ENCODE peak calls at places on chromosome 1, in four cellular contexts. U is A549, O is GM12878, V is HepG2. A is an unnamed sample.

GRCh38 chr1:167671727-167672511 is 41.9 kb downstream of the RCSD1 start:
- DNase-seq in U (no peak), O (no peak), V (no peak), A (no peak)

GRCh38 chr1:247047260-247047659 is 31.4 kb downstream of the ZNF670 start:
- DNase-seq in U (no peak), O (no peak), V (no peak), A (no peak)

GRCh38 chr1:28973850-28974841 is 59.8 kb downstream of the EPB41 start:
- DNase-seq in V (no peak), O (no peak), U (no peak), A (no peak)

GRCh38 chr1:202287196-202287595 is 54.5 kb downstream of the UBE2T start:
- DNase-seq in V (no peak), O (no peak), U (no peak), A (no peak)

GRCh38 chr1:82160036-82160435 is 359.3 kb downstream of the ADGRL2 start:
- DNase-seq in O (no peak), U (peak), V (no peak), A (no peak)

GRCh38 chr1:19179597-19180271 is 30.3 kb downstream of the UBR4 start:
- DNase-seq in U (peak), O (no peak), V (peak), A (peak)

GRCh38 chr1:220363196-220363831 is 91.1 kb upstream of the RAB3GAP2 start:
- DNase-seq in V (no peak), U (no peak), O (no peak), A (no peak)

GRCh38 chr1:23224721-23225648 is 7.7 kb upstream of the HTR1D start:
- DNase-seq in U (no peak), V (no peak), O (no peak), A (no peak)

GRCh38 chr1:67755619-67756018 is 70.6 kb downstream of the GADD45A start:
- DNase-seq in V (no peak), U (no peak), O (no peak), A (no peak)

GRCh38 chr1:243605604-243606003 is 244.4 kb downstream of the AKT3 start:
- DNase-seq in V (no peak), O (no peak), U (no peak), A (no peak)

GRCh38 chr1:232045571-232045970 is 419.0 kb downstream of the DISC1 start:
- DNase-seq in U (no peak), O (no peak), V (no peak), A (no peak)

GRCh38 chr1:18581420-18581880 is 49.2 kb upstream of the PAX7 start:
- DNase-seq in V (no peak), U (peak), O (no peak), A (peak)

GRCh38 chr1:244989813-244990212 is 125.5 kb upstream of the HNRNPU start:
- DNase-seq in U (peak), V (no peak), O (no peak), A (no peak)

GRCh38 chr1:164725401-164725800 is 166.4 kb downstream of the PBX1 start:
- DNase-seq in V (no peak), O (no peak), U (no peak), A (no peak)

GRCh38 chr1:90391116-90391515 is 326.0 kb downstream of the BARHL2 start:
- DNase-seq in V (no peak), U (no peak), O (no peak), A (no peak)

GRCh38 chr1:1275836-1276235 is 2.2 kb upstream of the UBE2J2 start:
- DNase-seq in U (no peak), V (no peak), O (no peak), A (no peak)

GRCh38 chr1:185479781-185480180 is 162.7 kb upstream of the IVNS1ABP start:
- DNase-seq in O (no peak), V (no peak), U (no peak), A (no peak)

GRCh38 chr1:184811439-184812111 is 56.9 kb upstream of the EDEM3 start:
- DNase-seq in U (no peak), V (no peak), O (no peak), A (no peak)

GRCh38 chr1:62452951-62453350 is 16.1 kb downstream of the USP1 start:
- DNase-seq in O (no peak), V (no peak), U (no peak), A (no peak)

GRCh38 chr1:38064232-38064903 is 17.8 kb upstream of the POU3F1 start:
- DNase-seq in O (no peak), V (no peak), U (no peak), A (peak)

GRCh38 chr1:38284953-38285352 is 238.4 kb upstream of the POU3F1 start:
- DNase-seq in V (no peak), O (no peak), U (no peak), A (no peak)

GRCh38 chr1:99978218-99978617 is 8.4 kb downstream of the SLC35A3 start:
- DNase-seq in V (no peak), U (no peak), O (no peak), A (no peak)

GRCh38 chr1:216686860-216687545 is 36.2 kb downstream of the ESRRG start:
- DNase-seq in O (no peak), V (no peak), U (no peak), A (no peak)

GRCh38 chr1:97412155-97412554 is 508.7 kb downstream of the DPYD start:
- DNase-seq in O (no peak), V (no peak), U (no peak), A (no peak)

GRCh38 chr1:54742262-54742661 is 22.1 kb downstream of the PARS2 start:
- DNase-seq in V (no peak), U (no peak), O (no peak), A (no peak)

GRCh38 chr1:39021431-39021830 is 4.7 kb upstream of the NDUFS5 start:
- DNase-seq in V (no peak), O (no peak), U (no peak), A (no peak)

GRCh38 chr1:65535981-65536380 is 115.5 kb downstream of the LEPR start:
- DNase-seq in V (no peak), U (no peak), O (no peak), A (no peak)

GRCh38 chr1:109201123-109201703 is 12.5 kb upstream of the SARS1 start:
- DNase-seq in V (peak), U (peak), O (no peak), A (peak)

GRCh38 chr1:227891223-227891954 is 56.3 kb downstream of the WNT9A start:
- DNase-seq in U (no peak), V (no peak), O (no peak), A (no peak)

GRCh38 chr1:158043232-158043631 is 49.8 kb downstream of the KIRREL1 start:
- DNase-seq in U (no peak), O (no peak), V (no peak), A (no peak)

GRCh38 chr1:2300851-2301606 is 72.9 kb downstream of the SKI start:
- DNase-seq in V (no peak), O (peak), U (no peak), A (no peak)

GRCh38 chr1:28392027-28392652 is 22.6 kb downstream of the PHACTR4 start:
- DNase-seq in U (peak), O (no peak), V (no peak), A (no peak)

GRCh38 chr1:51750218-51750617 is 128.3 kb downstream of the NRDC start:
- DNase-seq in V (no peak), O (no peak), U (no peak), A (no peak)

GRCh38 chr1:65056866-65057265 is 90.5 kb upstream of the JAK1 start:
- DNase-seq in O (no peak), V (no peak), U (no peak), A (no peak)

GRCh38 chr1:211198111-211198510 is 61.1 kb upstream of the RCOR3 start:
- DNase-seq in O (no peak), V (no peak), U (peak), A (no peak)

GRCh38 chr1:107449326-107449725 is 308.5 kb downstream of the NTNG1 start:
- DNase-seq in O (no peak), U (no peak), V (no peak), A (no peak)
- TF ChIP-seq KDM1A in O (no peak), U (no peak), V (no peak), A (no peak)

DNA sequence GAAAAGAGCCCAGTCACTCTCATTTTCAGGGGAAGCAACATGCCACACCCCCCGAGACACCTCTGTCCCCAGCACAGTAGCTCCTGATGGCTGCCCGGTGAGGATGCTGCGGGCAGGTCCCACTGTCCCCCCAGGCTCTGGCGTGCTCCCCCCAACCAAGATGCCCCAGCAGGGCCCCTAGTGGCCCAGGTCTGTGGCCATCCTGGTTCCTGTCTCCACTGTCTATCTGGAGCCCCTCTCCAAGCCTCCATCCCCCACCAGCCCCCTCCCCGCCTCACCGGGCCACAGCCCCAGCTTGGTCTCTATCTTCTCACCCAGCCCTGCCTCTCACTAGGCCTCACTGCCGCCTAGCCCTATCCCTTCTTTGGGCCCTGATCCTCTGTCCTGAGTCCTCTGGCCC is 61.8 kb downstream of the UBIAD1 start:
- DNase-seq in O (no peak), U (no peak), V (no peak), A (no peak)
- TF ChIP-seq MYC in O (no peak), U (no peak), V (no peak), A (no peak)

GRCh38 chr1:177925006-177925405 is 44.9 kb downstream of the SEC16B start:
- DNase-seq in O (no peak), V (no peak), U (no peak), A (no peak)

GRCh38 chr1:177927021-177927596 is 42.7 kb downstream of the SEC16B start:
- DNase-seq in U (no peak), V (no peak), O (no peak), A (no peak)

GRCh38 chr1:177932123-177932522 is 37.7 kb downstream of the SEC16B start:
- DNase-seq in O (no peak), V (no peak), U (no peak), A (no peak)

GRCh38 chr1:177926201-177926600 is 43.7 kb downstream of the SEC16B start:
- DNase-seq in U (no peak), V (no peak), O (no peak), A (no peak)

GRCh38 chr1:177928194-177928593 is 41.7 kb downstream of the SEC16B start:
- DNase-seq in O (no peak), U (no peak), V (no peak), A (no peak)
- TF ChIP-seq KDM1A in O (no peak), U (no peak), V (no peak), A (no peak)

DNA sequence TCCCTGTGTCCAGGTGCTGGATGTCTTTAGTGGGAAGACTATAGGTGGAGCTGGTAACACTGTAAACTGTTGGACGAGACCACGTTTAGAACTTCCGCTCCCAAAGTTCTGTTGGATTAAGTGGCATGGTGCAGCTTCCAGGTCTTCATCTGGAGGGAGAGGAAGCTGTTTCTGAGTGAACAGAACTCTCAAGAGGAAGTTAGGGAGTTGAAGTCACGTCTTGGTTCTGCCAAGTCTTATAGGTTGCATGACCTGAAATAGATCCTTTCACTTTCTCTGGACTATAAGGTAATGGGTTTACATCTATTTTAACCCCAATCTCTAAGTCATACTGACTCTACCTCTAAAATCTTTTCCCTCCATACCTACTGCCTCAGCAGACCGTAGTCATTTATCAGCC is 97.4 kb upstream of the TNR start:
- DNase-seq in V (no peak), O (no peak), U (no peak), A (no peak)
- TF ChIP-seq MYC in V (no peak), O (no peak), U (no peak), A (no peak)

GRCh38 chr1:179591253-179591591 is 410 bp upstream of the TDRD5 start:
- DNase-seq in U (no peak), O (no peak), V (no peak), A (no peak)

GRCh38 chr1:179590671-179591070 is 961 bp upstream of the TDRD5 start:
- DNase-seq in O (no peak), U (no peak), V (no peak), A (no peak)

GRCh38 chr1:179588425-179589024 is 3.1 kb upstream of the TDRD5 start:
- DNase-seq in V (peak), U (no peak), O (no peak), A (no peak)

GRCh38 chr1:179589524-179589923 is 2.1 kb upstream of the TDRD5 start:
- DNase-seq in V (no peak), O (no peak), U (no peak), A (no peak)

DNA sequence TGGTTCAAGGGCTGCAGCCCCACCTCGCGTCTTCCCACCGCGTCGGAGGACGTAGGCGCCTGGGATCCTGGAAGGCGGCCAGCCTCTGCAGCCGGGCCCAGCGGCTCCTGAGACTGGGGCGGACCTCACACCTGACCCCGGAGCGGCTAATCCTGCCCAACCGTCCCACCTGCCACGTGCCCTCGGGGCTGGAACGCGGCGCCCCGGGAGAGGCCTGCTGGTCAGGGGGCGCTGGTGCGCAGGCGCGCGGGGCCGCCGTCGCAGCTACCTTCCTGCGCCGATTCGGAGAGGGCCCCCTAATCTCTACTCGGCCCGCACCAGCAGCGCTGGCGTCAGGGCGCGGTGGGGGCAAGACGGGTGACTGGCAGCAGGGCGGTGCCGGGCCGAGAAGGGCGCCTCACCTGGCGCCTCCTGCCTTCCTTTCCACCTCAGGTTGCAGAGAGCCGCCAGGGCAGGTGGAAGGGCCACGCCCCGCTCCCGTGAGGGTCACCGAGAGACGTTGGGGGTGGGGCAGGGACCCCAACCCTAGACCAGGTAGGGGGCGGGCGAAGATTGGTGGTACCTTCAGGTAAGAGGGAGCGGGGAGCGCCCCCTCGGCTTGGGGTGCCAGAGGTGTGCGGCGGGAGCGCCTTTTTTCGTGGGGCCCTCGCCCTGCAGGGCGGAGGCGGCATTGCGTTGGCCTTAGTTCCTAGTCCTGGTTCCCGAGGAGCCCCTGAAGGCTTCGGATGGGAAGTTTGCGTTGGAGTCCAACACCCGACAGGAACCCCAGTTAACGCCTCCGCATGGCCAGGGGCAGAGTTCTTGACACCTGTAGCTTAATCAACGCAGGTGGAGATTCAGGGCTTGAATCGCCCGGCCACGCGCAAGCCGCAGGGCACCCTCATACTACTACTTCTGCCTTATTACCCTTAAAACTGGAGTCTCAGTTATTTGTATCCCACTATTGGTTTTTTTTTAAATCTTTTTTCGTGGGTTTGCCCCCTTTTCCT is at the start of gene TDRD5:
- DNase-seq in O (no peak), U (peak), V (no peak), A (peak)
- TF ChIP-seq KDM1A in O (no peak), U (no peak), V (no peak), A (no peak)

GRCh38 chr1:112674986-112675727 is 698 bp downstream of the MOV10 start:
- DNase-seq in O (no peak), U (no peak), V (peak), A (peak)
- TF ChIP-seq MYC in O (no peak), U (no peak), V (no peak), A (no peak)

DNA sequence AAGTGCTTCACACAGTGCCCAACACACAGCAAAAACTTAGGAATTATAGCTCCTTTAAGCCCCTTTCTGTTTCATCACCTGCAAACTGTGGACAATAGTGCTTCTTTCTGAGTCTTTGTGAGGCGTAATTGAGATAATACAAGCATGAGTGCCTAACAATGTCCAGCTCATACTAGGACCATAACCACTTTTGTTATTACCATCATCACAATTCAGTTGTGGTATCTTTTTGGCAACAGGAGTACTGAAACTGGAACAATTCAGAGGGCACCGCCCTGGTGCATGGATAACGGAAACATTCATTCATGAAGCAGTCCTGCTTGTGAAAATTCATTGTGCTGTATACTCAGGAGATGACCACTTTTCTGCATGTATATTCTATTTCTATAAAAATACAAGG is 18.2 kb downstream of the DNAJC11 start:
- DNase-seq in V (no peak), U (no peak), O (no peak), A (no peak)
- TF ChIP-seq KDM1A in V (no peak), U (no peak), O (no peak), A (no peak)

GRCh38 chr1:153608742-153609584 is 4.0 kb downstream of the S100A16 start:
- DNase-seq in U (peak), O (no peak), V (peak), A (peak)
- TF ChIP-seq MYC in U (peak), O (no peak), V (peak), A (peak)

DNA sequence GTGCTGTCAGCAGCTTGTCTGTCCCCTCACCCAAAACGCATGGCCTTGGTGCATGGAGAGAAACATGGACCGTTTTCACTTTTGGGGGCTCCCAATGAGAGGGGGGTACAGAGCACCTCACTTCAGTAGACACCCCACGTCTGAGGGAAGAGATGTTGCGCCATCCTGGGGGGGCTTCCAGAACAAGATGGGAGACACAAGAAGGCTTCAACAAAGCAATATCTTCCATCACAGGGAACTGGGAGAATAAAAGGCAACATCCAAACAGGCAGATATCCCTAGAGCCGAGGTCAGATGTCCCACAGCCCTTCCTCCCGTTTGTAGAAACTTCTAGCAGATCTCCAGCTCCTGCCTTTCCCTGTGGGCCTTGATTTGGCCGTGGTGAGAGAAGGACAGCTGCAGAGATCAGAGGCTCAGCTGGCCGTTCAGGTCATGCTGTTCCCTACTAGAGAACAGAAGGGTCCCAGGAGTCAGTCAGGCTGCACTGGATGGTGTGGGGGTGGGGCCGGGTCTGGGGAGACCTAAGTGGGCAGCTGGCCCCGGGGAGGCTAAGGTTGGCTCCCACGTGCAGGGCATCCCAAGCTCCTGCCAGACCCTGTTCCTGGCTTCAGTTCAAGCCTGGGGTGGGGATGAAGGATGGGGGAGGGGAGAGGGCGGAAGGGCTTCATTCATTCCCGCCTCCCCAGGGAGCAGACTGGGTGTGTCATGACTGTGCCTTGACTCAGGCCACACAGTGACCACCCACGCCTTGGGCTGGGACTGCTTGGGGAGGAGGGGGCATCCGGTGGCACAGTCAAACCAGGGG is 4.4 kb downstream of the PLOD1 start:
- DNase-seq in U (no peak), O (no peak), V (no peak), A (peak)
- TF ChIP-seq KDM1A in U (no peak), O (no peak), V (no peak), A (peak)

GRCh38 chr1:79497193-79497773 is 490.8 kb upstream of the ADGRL4 start:
- DNase-seq in O (no peak), U (peak), V (peak), A (peak)
- TF ChIP-seq MYC in O (no peak), U (no peak), V (no peak), A (no peak)